ENCODE peak calls at places on chromosomes 5 and 9, in six cellular contexts. D is H1, R is IMR-90, U is neural progenitor cell, Z is psoas muscle, W is GM23338. T is an unnamed sample.
A peak's percentile ranks its signal among the peaks of the same experiment; 100 is the strongest.

GRCh38 chr5:110716247-110717245 is 9.9 kb downstream of the TMEM232 start:
- DNase-seq in U (no peak), D (no peak), R (no peak), W (peak; percentile 16), Z (no peak), T (no peak)

GRCh38 chr9:33379666-33380389 is 22.5 kb downstream of the AQP7 start:
- DNase-seq in Z (peak; percentile 63), W (no peak), D (no peak), U (no peak), R (no peak), T (no peak)

GRCh38 chr5:100860407-100860806 is 42.7 kb downstream of the ST8SIA4 start:
- DNase-seq in W (no peak), D (no peak), U (no peak), R (no peak), Z (no peak), T (no peak)

GRCh38 chr5:67963789-67964519 is 251.6 kb upstream of the PIK3R1 start:
- DNase-seq in R (no peak), W (no peak), D (no peak), U (no peak), Z (no peak), T (no peak)

GRCh38 chr5:61245486-61245885 is 83.2 kb upstream of the SMIM15 start:
- DNase-seq in U (no peak), R (peak; percentile 43), Z (no peak), W (no peak), D (no peak), T (no peak)

GRCh38 chr9:96719538-96720315 is 58.2 kb downstream of the ZNF510 start:
- DNase-seq in Z (no peak), U (no peak), R (no peak), D (no peak), W (peak; percentile 40), T (no peak)

GRCh38 chr5:156497816-156498215 is 170.9 kb downstream of the SGCD start:
- DNase-seq in D (no peak), R (peak; percentile 74), U (no peak), W (no peak), Z (no peak), T (no peak)

GRCh38 chr9:5665059-5665458 is 36.2 kb downstream of the RIC1 start:
- DNase-seq in D (no peak), Z (no peak), R (no peak), U (no peak), W (no peak), T (no peak)

GRCh38 chr9:90914868-90915483 is 113.4 kb downstream of the SYK start:
- DNase-seq in Z (peak; percentile 84), W (peak; percentile 86), U (peak; percentile 86), D (peak; percentile 79), R (peak; percentile 76), T (peak; percentile 66)

GRCh38 chr5:110880413-110880812 is 141.6 kb downstream of the SLC25A46 start:
- DNase-seq in D (no peak), Z (no peak), R (peak; percentile 92), U (no peak), W (no peak), T (no peak)

GRCh38 chr9:35522189-35522588 is 32.3 kb downstream of the RUSC2 start:
- DNase-seq in W (peak; percentile 59), R (no peak), U (no peak), Z (no peak), D (no peak), T (no peak)

GRCh38 chr9:98146101-98146991 is 27.3 kb upstream of the TRIM14 start:
- DNase-seq in D (no peak), R (peak; percentile 27), W (no peak), U (peak; percentile 20), Z (no peak), T (no peak)
- TF ChIP-seq CTCF in D (no peak), R (no peak), W (no peak), U (no peak), Z (no peak), T (no peak)

GRCh38 chr9:121269888-121270254 is 1.9 kb downstream of the GSN start:
- DNase-seq in Z (no peak), U (no peak), W (no peak), D (no peak), R (no peak), T (no peak)
- H3K27ac ChIP-seq in Z (peak overlapping the region; percentile 73), U (no peak overlapping the region), W (no peak overlapping the region), D (no peak overlapping the region), R (peak overlapping the region; percentile 86), T (peak overlapping the region; percentile 100)

DNA sequence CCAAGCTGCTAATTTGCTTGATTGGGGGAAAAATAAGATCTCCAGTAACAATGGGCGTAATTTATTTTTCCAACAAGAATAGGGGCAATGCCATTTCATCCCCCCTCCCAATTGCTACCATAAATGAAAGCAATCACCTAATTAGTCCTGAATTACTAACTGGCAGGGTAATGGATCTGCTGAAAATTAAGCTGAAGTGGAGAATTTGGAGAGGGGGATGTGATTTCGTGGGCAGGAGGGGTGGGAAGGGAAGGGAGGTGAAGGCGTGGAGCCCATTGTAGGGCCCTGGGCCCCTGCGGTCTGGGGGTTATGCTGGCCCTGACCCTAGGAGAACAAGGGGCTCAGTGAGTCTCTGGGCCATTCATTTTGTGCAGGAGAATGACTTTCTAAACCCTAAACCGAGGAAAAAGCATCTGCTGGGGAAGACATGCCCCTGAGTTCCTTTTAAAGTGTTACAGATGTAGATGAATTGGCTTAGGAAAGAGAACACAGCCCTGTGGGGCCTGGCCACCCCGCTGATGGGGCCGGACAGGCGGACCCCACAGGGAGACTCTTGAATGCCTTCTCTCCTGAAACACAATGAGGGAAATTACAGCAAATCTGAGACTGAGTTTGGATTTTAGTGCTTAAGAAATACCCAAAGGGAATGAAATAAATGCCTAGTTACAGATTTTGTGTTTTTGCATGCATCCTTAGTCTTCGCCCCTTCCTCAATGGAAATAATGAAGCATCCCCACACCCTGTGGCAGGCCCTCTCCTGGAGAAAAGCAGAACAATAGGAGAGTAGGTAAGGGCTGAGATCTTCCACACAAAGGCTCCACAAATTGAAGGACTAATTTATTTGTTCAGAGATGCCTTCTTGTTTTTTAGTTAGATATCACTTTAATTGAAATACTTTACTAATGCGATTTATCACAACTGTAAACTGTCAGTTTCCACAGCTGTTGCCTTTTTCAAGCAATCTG is 143.2 kb downstream of the PSAT1 start:
- DNase-seq in W (no peak), R (no peak), Z (no peak), D (peak; percentile 54), U (peak; percentile 90), T (no peak)
- TF ChIP-seq CTCF in W (no peak), R (no peak), Z (no peak), D (peak; percentile 10), U (peak; percentile 28), T (no peak)

DNA sequence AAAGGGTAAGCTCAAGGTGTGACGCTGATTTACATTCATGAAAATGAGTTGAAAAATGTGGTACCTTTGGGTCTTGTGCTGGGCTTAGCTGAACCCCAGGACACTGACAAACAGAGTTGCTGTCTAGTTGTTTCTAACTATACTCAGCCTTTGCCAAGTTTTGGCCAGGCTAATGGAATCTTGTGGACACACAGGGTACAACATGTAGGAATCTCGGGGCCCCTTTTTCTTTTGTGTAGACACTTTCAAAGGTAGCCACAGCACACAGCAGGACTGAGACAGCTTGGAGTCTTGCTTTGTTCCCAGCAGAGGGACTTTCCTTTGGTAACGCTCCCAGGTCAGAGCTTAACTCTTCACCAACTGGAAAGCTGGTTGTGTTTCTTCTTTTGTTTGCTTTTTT is 7.8 kb downstream of the LIX1 start:
- DNase-seq in Z (no peak), D (peak; percentile 52), W (peak; percentile 76), R (no peak), U (peak; percentile 90), T (no peak)
- H3K27ac ChIP-seq in Z (no peak overlapping the region), D (peak overlapping the region; percentile 55), W (no peak overlapping the region), R (no peak overlapping the region), U (peak overlapping the region; percentile 97), T (no peak overlapping the region)

DNA sequence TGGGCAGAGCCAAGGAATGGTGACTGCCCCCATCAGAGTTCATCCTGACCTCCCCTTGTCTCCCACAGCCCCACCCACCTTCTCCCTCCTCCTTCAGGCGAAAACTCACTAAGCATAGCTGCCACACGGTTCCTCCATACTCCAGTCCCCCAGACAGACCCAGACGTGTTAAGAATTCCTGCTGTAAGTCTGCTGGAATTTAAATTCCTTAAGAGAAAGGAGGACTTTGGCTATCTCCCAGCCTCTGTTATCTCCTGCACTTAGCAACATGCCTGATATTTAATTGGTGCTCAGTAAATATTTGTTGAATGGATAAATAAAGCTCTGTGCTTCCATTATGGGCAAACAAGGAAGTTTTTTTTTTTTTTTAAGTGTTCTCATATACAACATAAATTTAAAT is 213.7 kb downstream of the RFK start:
- DNase-seq in U (peak; percentile 15), D (no peak), W (peak; percentile 14), Z (no peak), R (peak; percentile 69), T (no peak)
- TF ChIP-seq CTCF in U (no peak), D (no peak), W (no peak), Z (no peak), R (no peak), T (no peak)

DNA sequence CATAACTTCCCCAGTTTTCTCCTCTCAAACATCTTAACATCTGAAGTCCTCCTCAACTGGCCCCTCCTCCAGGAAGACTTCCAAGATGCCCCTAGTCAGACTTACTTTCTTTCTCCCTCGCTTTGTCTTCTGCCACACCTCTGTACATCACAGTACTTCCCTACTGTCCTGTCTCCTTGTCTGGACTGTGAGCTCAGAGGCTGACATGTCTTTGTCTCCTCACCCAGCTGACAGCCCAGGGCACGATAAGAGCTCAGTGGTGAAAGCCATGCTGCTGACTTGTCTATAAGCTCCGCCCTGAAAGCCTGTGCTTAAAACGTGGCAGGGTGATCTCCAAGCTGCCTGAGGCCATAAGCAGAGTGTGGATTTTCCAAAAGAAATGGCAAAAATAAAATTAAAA is 33.0 kb upstream of the SLC25A51 start:
- DNase-seq in U (peak; percentile 73), R (peak; percentile 90), D (no peak), Z (no peak), W (no peak), T (no peak)
- H3K27ac ChIP-seq in U (no peak overlapping the region), R (peak overlapping the region; percentile 74), D (no peak overlapping the region), Z (no peak overlapping the region), W (no peak overlapping the region), T (no peak overlapping the region)

GRCh38 chr5:71782771-71783770 is 64.0 kb downstream of the CARTPT start:
- DNase-seq in W (peak; percentile 97), R (peak; percentile 75), D (peak; percentile 89), Z (peak; percentile 86), U (peak; percentile 89), T (peak; percentile 82)
- TF ChIP-seq CTCF in W (peak; percentile 95), R (peak; percentile 85), D (peak; percentile 79), Z (peak; percentile 64), U (peak; percentile 91), T (peak; percentile 79)

DNA sequence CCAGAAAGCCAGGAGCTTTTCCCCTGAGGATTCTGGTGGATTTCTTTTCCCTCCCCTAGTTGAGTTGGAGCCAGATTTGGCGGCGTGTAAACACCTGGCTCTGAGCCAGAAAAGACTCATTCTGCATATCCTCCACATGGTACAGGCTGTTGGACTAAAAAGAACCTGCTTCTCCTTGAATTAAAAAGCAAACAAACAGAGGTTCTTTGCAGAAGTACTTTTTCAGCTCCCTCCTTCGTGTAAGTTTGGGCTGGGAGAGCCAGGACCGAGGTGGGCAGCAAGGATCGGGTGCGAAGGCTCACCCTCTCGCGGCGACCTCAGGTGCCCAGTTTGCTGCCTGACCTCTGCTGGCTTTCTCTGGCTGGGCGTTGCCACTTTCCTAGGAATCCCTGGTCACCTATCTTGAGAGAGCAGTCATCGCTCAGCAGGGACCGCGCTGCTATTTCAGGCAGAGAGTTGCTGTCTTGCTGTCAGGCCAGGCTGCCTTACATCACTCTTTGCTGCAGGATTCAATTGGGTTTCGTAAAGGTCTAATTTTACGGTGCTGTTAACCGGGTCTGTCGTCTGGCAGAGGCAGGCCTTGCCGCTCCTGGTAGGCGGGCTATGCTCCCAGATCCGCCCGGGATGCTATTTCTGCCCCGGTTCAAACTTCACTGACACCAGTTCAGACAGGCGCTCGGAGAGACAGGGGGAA is 3.2 kb downstream of the PAPPA start:
- DNase-seq in U (peak; percentile 67), W (peak; percentile 74), D (peak; percentile 67), R (peak; percentile 78), Z (peak; percentile 86), T (peak; percentile 80)
- H3K27ac ChIP-seq in U (no peak overlapping the region), W (no peak overlapping the region), D (no peak overlapping the region), R (peak overlapping the region; percentile 76), Z (peak overlapping the region; percentile 73), T (peak overlapping the region; percentile 93)

T was measured in uterus.